ENCODE peak calls at places on chromosome 12, in eight cellular contexts. One of them, this sample, is unnamed.

GRCh38 chr12:51593539-51593938 is 2.5 kb downstream of the SCN8A start:
- DNase-seq in OCI-LY7: no peak
- DNase-seq in heart left ventricle: no peak
- DNase-seq in GM12865: peak
- DNase-seq in activated naive CD8-positive, alpha-beta T cell treated with anti-CD3 and anti-CD28 coated beads for 36 hours: peak
- DNase-seq in tibial artery: no peak
- DNase-seq in adipocyte: peak
- DNase-seq in HCT116: no peak
- DNase-seq in this sample: peak

GRCh38 chr12:78870539-78870938 is 6.0 kb downstream of the SYT1 start:
- DNase-seq in OCI-LY7: no peak
- DNase-seq in heart left ventricle: no peak
- DNase-seq in GM12865: peak
- DNase-seq in activated naive CD8-positive, alpha-beta T cell treated with anti-CD3 and anti-CD28 coated beads for 36 hours: no peak
- DNase-seq in tibial artery: no peak
- DNase-seq in adipocyte: no peak
- DNase-seq in HCT116: no peak
- DNase-seq in this sample: no peak

GRCh38 chr12:53695148-53696138 is 19.6 kb upstream of the ATP5MC2 start:
- DNase-seq in OCI-LY7: no peak
- DNase-seq in heart left ventricle: peak
- DNase-seq in GM12865: no peak
- DNase-seq in activated naive CD8-positive, alpha-beta T cell treated with anti-CD3 and anti-CD28 coated beads for 36 hours: peak
- DNase-seq in tibial artery: peak
- DNase-seq in adipocyte: peak
- DNase-seq in HCT116: peak
- DNase-seq in this sample: peak

GRCh38 chr12:122743895-122744525 is 8.6 kb upstream of the DENR start:
- DNase-seq in OCI-LY7: no peak
- DNase-seq in heart left ventricle: no peak
- DNase-seq in GM12865: no peak
- DNase-seq in activated naive CD8-positive, alpha-beta T cell treated with anti-CD3 and anti-CD28 coated beads for 36 hours: no peak
- DNase-seq in tibial artery: peak
- DNase-seq in adipocyte: no peak
- DNase-seq in HCT116: no peak
- DNase-seq in this sample: no peak

GRCh38 chr12:120222288-120222832 is 21.4 kb upstream of the RPLP0 start:
- DNase-seq in OCI-LY7: no peak
- DNase-seq in heart left ventricle: no peak
- DNase-seq in GM12865: no peak
- DNase-seq in activated naive CD8-positive, alpha-beta T cell treated with anti-CD3 and anti-CD28 coated beads for 36 hours: no peak
- DNase-seq in tibial artery: no peak
- DNase-seq in adipocyte: no peak
- DNase-seq in HCT116: no peak
- DNase-seq in this sample: no peak

GRCh38 chr12:123171967-123172366 is 21.1 kb upstream of the PITPNM2 start:
- DNase-seq in OCI-LY7: no peak
- DNase-seq in heart left ventricle: no peak
- DNase-seq in GM12865: no peak
- DNase-seq in activated naive CD8-positive, alpha-beta T cell treated with anti-CD3 and anti-CD28 coated beads for 36 hours: no peak
- DNase-seq in tibial artery: no peak
- DNase-seq in adipocyte: no peak
- DNase-seq in HCT116: no peak
- DNase-seq in this sample: no peak

GRCh38 chr12:29278673-29279420 is 102.1 kb downstream of the ERGIC2 start:
- DNase-seq in OCI-LY7: no peak
- DNase-seq in heart left ventricle: no peak
- DNase-seq in GM12865: no peak
- DNase-seq in activated naive CD8-positive, alpha-beta T cell treated with anti-CD3 and anti-CD28 coated beads for 36 hours: no peak
- DNase-seq in tibial artery: no peak
- DNase-seq in adipocyte: peak
- DNase-seq in HCT116: no peak
- DNase-seq in this sample: no peak

GRCh38 chr12:66127695-66128094 is 2.9 kb downstream of the LLPH start:
- DNase-seq in OCI-LY7: no peak
- DNase-seq in heart left ventricle: no peak
- DNase-seq in GM12865: no peak
- DNase-seq in activated naive CD8-positive, alpha-beta T cell treated with anti-CD3 and anti-CD28 coated beads for 36 hours: no peak
- DNase-seq in tibial artery: no peak
- DNase-seq in adipocyte: peak
- DNase-seq in HCT116: no peak
- DNase-seq in this sample: no peak